ENCODE peak calls at places on chromosomes 13 and 19, in four cellular contexts. U is NCI-H226, P is epithelial cell of esophagus, O is non-pigmented ciliary epithelial cell. F is an unnamed sample.

GRCh38 chr19:4310247-4311121 is 6.1 kb downstream of the FSD1 start:
- DNase-seq in U (no peak), O (no peak), P (peak), F (no peak)

GRCh38 chr13:45481688-45482087 is 16.9 kb downstream of the COG3 start:
- DNase-seq in O (no peak), P (peak), U (no peak), F (no peak)

GRCh38 chr13:72397265-72397664 is 330.2 kb downstream of the MZT1 start:
- DNase-seq in P (no peak), U (no peak), O (no peak), F (no peak)

GRCh38 chr13:111518161-111518791 is 197.8 kb downstream of the TEX29 start:
- DNase-seq in P (no peak), U (no peak), O (no peak), F (no peak)

GRCh38 chr13:49098771-49099512 is 121.2 kb upstream of the MLNR start:
- DNase-seq in P (peak), O (no peak), U (no peak), F (peak)

GRCh38 chr19:42850981-42851717 is 28.4 kb downstream of the PSG1 start:
- DNase-seq in O (peak), P (peak), U (peak), F (peak)

GRCh38 chr13:75760182-75760981 is 124.3 kb downstream of the LMO7 start:
- DNase-seq in U (no peak), O (no peak), P (peak), F (no peak)

GRCh38 chr13:77492982-77493381 is 42.5 kb upstream of the SCEL start:
- DNase-seq in P (peak), U (no peak), O (no peak), F (peak)

GRCh38 chr19:35216833-35217707 is 11.5 kb downstream of the FAM187B start:
- DNase-seq in P (peak), O (no peak), U (no peak), F (no peak)

GRCh38 chr13:49400755-49401659 is 42.9 kb downstream of the CAB39L start:
- DNase-seq in U (no peak), P (peak), O (no peak), F (peak)

GRCh38 chr13:29654807-29655547 is 59.5 kb upstream of the SLC7A1 start:
- DNase-seq in O (no peak), P (peak), U (no peak), F (no peak)

GRCh38 chr13:45851171-45851889 is at the start of gene SIAH3:
- DNase-seq in O (peak), P (peak), U (no peak), F (no peak)

GRCh38 chr19:35609881-35610353 is 2.6 kb upstream of the HAUS5 start:
- DNase-seq in U (no peak), P (no peak), O (no peak), F (no peak)

GRCh38 chr19:47373246-47374240 is 24.4 kb downstream of the DHX34 start:
- DNase-seq in U (no peak), P (no peak), O (no peak), F (no peak)

GRCh38 chr19:17938092-17938845 is 5.5 kb downstream of the CCDC124 start:
- DNase-seq in U (peak), O (peak), P (peak), F (peak)

GRCh38 chr13:114128624-114129522 is 3.5 kb downstream of the RASA3 start:
- DNase-seq in O (no peak), P (peak), U (peak), F (peak)

GRCh38 chr13:93882086-93882651 is 597.3 kb downstream of the DCT start:
- DNase-seq in P (no peak), U (no peak), O (no peak), F (no peak)

GRCh38 chr19:18223860-18224524 is 2.2 kb downstream of the PDE4C start:
- DNase-seq in O (no peak), U (peak), P (no peak), F (peak)

GRCh38 chr19:2648528-2648937 is 54.0 kb downstream of the GNG7 start:
- DNase-seq in O (peak), U (peak), P (peak), F (peak)

GRCh38 chr13:39347926-39348901 is 254.8 kb downstream of the LHFPL6 start:
- DNase-seq in P (no peak), O (no peak), U (no peak), F (peak)